ENCODE peak calls at places on chromosome 17, in eight cellular contexts. J, D, C, N, O, U, M and R are unnamed samples.
A peak's percentile ranks its signal among the peaks of the same experiment; 100 is the strongest.

GRCh38 chr17:60327870-60328362 is 64.0 kb downstream of the USP32 start:
- DNase-seq in J (no peak), D (no peak), C (no peak), N (no peak), O (no peak), U (no peak), M (no peak), R (no peak)

GRCh38 chr17:12730931-12731521 is 58.3 kb upstream of the ARHGAP44 start:
- DNase-seq in J (no peak), D (peak; percentile 56), C (peak; percentile 89), N (peak; percentile 94), O (no peak), U (no peak), M (no peak), R (no peak)

GRCh38 chr17:55496094-55496881 is 15.0 kb downstream of the SMIM36 start:
- DNase-seq in J (no peak), D (peak; percentile 93), C (peak; percentile 55), N (no peak), O (no peak), U (no peak), M (no peak), R (peak; percentile 29)

GRCh38 chr17:55570360-55570759 is 59.1 kb upstream of the SMIM36 start:
- DNase-seq in J (no peak), D (no peak), C (no peak), N (no peak), O (no peak), U (no peak), M (no peak), R (no peak)

GRCh38 chr17:800446-801242 is 18.5 kb downstream of the MRM3 start:
- DNase-seq in J (no peak), D (no peak), C (peak; percentile 35), N (no peak), O (no peak), U (no peak), M (no peak), R (no peak)

GRCh38 chr17:1229354-1229890 is 40.8 kb upstream of the BHLHA9 start:
- DNase-seq in J (peak; percentile 89), D (no peak), C (peak; percentile 85), N (peak; percentile 85), O (peak; percentile 7), U (peak; percentile 35), M (peak; percentile 40), R (peak; percentile 95)

GRCh38 chr17:63113167-63113566 is 147.1 kb downstream of the TANC2 start:
- DNase-seq in J (peak; percentile 27), D (peak; percentile 22), C (no peak), N (no peak), O (no peak), U (no peak), M (no peak), R (no peak)

GRCh38 chr17:73172252-73172651 is 7.4 kb downstream of the SSTR2 start:
- DNase-seq in J (no peak), D (no peak), C (no peak), N (no peak), O (no peak), U (no peak), M (no peak), R (no peak)

GRCh38 chr17:61583242-61583641 is 7.8 kb downstream of the NACA2 start:
- DNase-seq in J (no peak), D (peak; percentile 79), C (no peak), N (no peak), O (no peak), U (no peak), M (no peak), R (peak; percentile 41)

GRCh38 chr17:59327136-59327878 is 4.1 kb upstream of the YPEL2 start:
- DNase-seq in J (no peak), D (no peak), C (no peak), N (peak; percentile 4), O (no peak), U (no peak), M (no peak), R (no peak)

GRCh38 chr17:82563318-82563717 is 43.8 kb downstream of the FOXK2 start:
- DNase-seq in J (no peak), D (no peak), C (no peak), N (no peak), O (no peak), U (no peak), M (no peak), R (no peak)

GRCh38 chr17:75587718-75588545 is at the start of gene MYO15B:
- DNase-seq in J (peak; percentile 87), D (no peak), C (peak; percentile 82), N (no peak), O (peak; percentile 48), U (peak; percentile 56), M (peak; percentile 60), R (peak; percentile 68)

GRCh38 chr17:2170023-2170422 is 115.1 kb downstream of the HIC1 start:
- DNase-seq in J (peak; percentile 43), D (peak; percentile 39), C (no peak), N (no peak), O (no peak), U (peak; percentile 7), M (no peak), R (peak; percentile 70)

GRCh38 chr17:511833-512251 is 159.2 kb upstream of the RPH3AL start:
- DNase-seq in J (no peak), D (no peak), C (no peak), N (no peak), O (no peak), U (no peak), M (no peak), R (no peak)

GRCh38 chr17:65050438-65050837 is 6.1 kb downstream of the GNA13 start:
- DNase-seq in J (no peak), D (no peak), C (no peak), N (no peak), O (no peak), U (no peak), M (no peak), R (no peak)

GRCh38 chr17:10234033-10234432 is 35.6 kb upstream of the GAS7 start:
- DNase-seq in J (no peak), D (no peak), C (no peak), N (no peak), O (no peak), U (no peak), M (no peak), R (no peak)

GRCh38 chr17:74307984-74308773 is 17.8 kb upstream of the KIF19 start:
- DNase-seq in J (no peak), D (no peak), C (peak; percentile 84), N (no peak), O (no peak), U (no peak), M (no peak), R (no peak)

GRCh38 chr17:75552847-75553552 is 27.5 kb downstream of the LLGL2 start:
- DNase-seq in J (no peak), D (peak; percentile 36), C (no peak), N (no peak), O (no peak), U (no peak), M (no peak), R (no peak)

GRCh38 chr17:73103661-73104335 is 11.3 kb upstream of the SLC39A11 start:
- DNase-seq in J (no peak), D (no peak), C (no peak), N (no peak), O (no peak), U (no peak), M (no peak), R (no peak)

GRCh38 chr17:79622201-79622601 is 11.3 kb upstream of the RBFOX3 start:
- DNase-seq in J (no peak), D (no peak), C (no peak), N (peak; percentile 47), O (no peak), U (no peak), M (no peak), R (no peak)

GRCh38 chr17:58318065-58318481 is 10.5 kb downstream of the TSPOAP1 start:
- DNase-seq in J (no peak), D (no peak), C (peak; percentile 21), N (peak; percentile 44), O (no peak), U (no peak), M (no peak), R (no peak)

GRCh38 chr17:38428150-38428642 is at the start of gene ARHGAP23:
- DNase-seq in J (peak; percentile 59), D (peak; percentile 57), C (peak; percentile 83), N (peak; percentile 88), O (peak; percentile 13), U (peak; percentile 21), M (peak; percentile 29), R (peak; percentile 78)

GRCh38 chr17:56260421-56260820 is 107.1 kb downstream of the ANKFN1 start:
- DNase-seq in J (no peak), D (no peak), C (no peak), N (no peak), O (no peak), U (no peak), M (no peak), R (no peak)

GRCh38 chr17:10702574-10702973 is 5.2 kb downstream of the ADPRM start:
- DNase-seq in J (no peak), D (no peak), C (no peak), N (no peak), O (no peak), U (no peak), M (no peak), R (no peak)

GRCh38 chr17:42282478-42283080 is 5.7 kb upstream of the STAT5A start:
- DNase-seq in J (no peak), D (no peak), C (no peak), N (no peak), O (no peak), U (no peak), M (no peak), R (peak; percentile 3)

GRCh38 chr17:76075364-76076099 is 951 bp downstream of the GALR2 start:
- DNase-seq in J (no peak), D (peak; percentile 71), C (no peak), N (no peak), O (no peak), U (no peak), M (no peak), R (no peak)

GRCh38 chr17:42969006-42969581 is 4.8 kb upstream of the AARSD1 start:
- DNase-seq in J (no peak), D (no peak), C (no peak), N (no peak), O (no peak), U (no peak), M (no peak), R (no peak)

GRCh38 chr17:43570518-43570928 is 24.4 kb upstream of the ETV4 start:
- DNase-seq in J (no peak), D (peak; percentile 43), C (no peak), N (no peak), O (no peak), U (no peak), M (no peak), R (no peak)

GRCh38 chr17:335691-336090 is 16.9 kb downstream of the RPH3AL start:
- DNase-seq in J (no peak), D (no peak), C (no peak), N (peak; percentile 51), O (no peak), U (no peak), M (no peak), R (no peak)

GRCh38 chr17:8002646-8003593 is 505 bp downstream of the GUCY2D start:
- DNase-seq in J (no peak), D (no peak), C (no peak), N (no peak), O (no peak), U (no peak), M (no peak), R (no peak)

GRCh38 chr17:39663688-39664580 is 1.2 kb upstream of the TCAP start:
- DNase-seq in J (no peak), D (peak; percentile 70), C (peak; percentile 74), N (peak; percentile 70), O (no peak), U (no peak), M (no peak), R (no peak)

GRCh38 chr17:48427598-48427997 is 2.4 kb downstream of the SKAP1 start:
- DNase-seq in J (no peak), D (no peak), C (no peak), N (no peak), O (peak; percentile 27), U (peak; percentile 62), M (peak; percentile 77), R (peak; percentile 73)

GRCh38 chr17:72116692-72117469 is 3.9 kb upstream of the SOX9 start:
- DNase-seq in J (no peak), D (no peak), C (no peak), N (no peak), O (no peak), U (no peak), M (no peak), R (no peak)

GRCh38 chr17:2435852-2436251 is 35.0 kb upstream of the MNT start:
- DNase-seq in J (no peak), D (no peak), C (no peak), N (no peak), O (no peak), U (no peak), M (no peak), R (no peak)